ENCODE peak calls at places on chromosome 22, in eight cellular contexts. L is hepatocyte, T is NB4, J is stomach, K is upper lobe of left lung, Y is foreskin fibroblast, A is HFF-Myc, D is adrenal gland. G is an unnamed sample.

GRCh38 chr22:36301384-36301828 is 48.5 kb downstream of the APOL1 start:
- DNase-seq in Y (peak), L (peak), D (peak), T (peak), A (peak), K (peak), J (peak), G (no peak)

GRCh38 chr22:45014658-45015057 is 4.9 kb upstream of the PHF21B start:
- DNase-seq in L (no peak), K (no peak), A (no peak), J (no peak), Y (no peak), D (no peak), T (no peak), G (no peak)

GRCh38 chr22:43999378-43999777 is 24.7 kb upstream of the PARVB start:
- DNase-seq in T (no peak), D (no peak), Y (no peak), A (no peak), J (no peak), K (no peak), L (no peak), G (no peak)

GRCh38 chr22:45207981-45208664 is 32.6 kb downstream of the KIAA0930 start:
- DNase-seq in K (no peak), Y (peak), L (peak), D (no peak), A (peak), T (no peak), J (no peak), G (no peak)

GRCh38 chr22:35538801-35539321 is 1.8 kb upstream of the RASD2 start:
- DNase-seq in A (no peak), L (no peak), K (no peak), J (no peak), D (peak), Y (no peak), T (peak), G (no peak)

GRCh38 chr22:48102581-48102980 is 1340.1 kb downstream of the TBC1D22A start:
- DNase-seq in J (peak), T (no peak), D (no peak), A (no peak), Y (no peak), L (no peak), K (no peak), G (no peak)

GRCh38 chr22:39490966-39491680 is 11.0 kb upstream of the MIEF1 start:
- DNase-seq in D (no peak), J (no peak), T (no peak), A (no peak), Y (no peak), K (no peak), L (no peak), G (no peak)

GRCh38 chr22:44892243-44892642 is 117.6 kb downstream of the PHF21B start:
- DNase-seq in A (no peak), D (no peak), J (no peak), K (no peak), Y (no peak), T (no peak), L (no peak), G (no peak)

GRCh38 chr22:35397095-35397904 is 2.6 kb upstream of the MCM5 start:
- DNase-seq in T (peak), L (peak), A (no peak), D (no peak), Y (no peak), J (no peak), K (no peak), G (no peak)

GRCh38 chr22:24231706-24232105 is 13.2 kb downstream of the GGT5 start:
- DNase-seq in A (no peak), Y (no peak), T (no peak), D (no peak), J (no peak), K (no peak), L (no peak), G (no peak)

GRCh38 chr22:26194313-26194712 is 25.1 kb downstream of the SEZ6L start:
- DNase-seq in J (no peak), D (no peak), L (no peak), T (no peak), Y (no peak), K (no peak), A (no peak), G (no peak)

GRCh38 chr22:35684270-35684700 is 33.4 kb upstream of the APOL5 start:
- DNase-seq in L (peak), K (no peak), Y (peak), J (no peak), D (no peak), A (no peak), T (peak), G (no peak)

GRCh38 chr22:33573479-33573878 is 346.8 kb downstream of the LARGE1 start:
- DNase-seq in Y (no peak), J (no peak), L (peak), K (no peak), D (no peak), T (no peak), A (no peak), G (no peak)

GRCh38 chr22:26763633-26764295 is 106.4 kb downstream of the MIAT start:
- DNase-seq in K (peak), A (peak), J (no peak), Y (peak), L (peak), D (no peak), T (no peak), G (no peak)

GRCh38 chr22:39967103-39967829 is 7.1 kb downstream of the TMA7B start:
- DNase-seq in K (no peak), Y (peak), T (no peak), L (peak), D (no peak), J (no peak), A (no peak), G (no peak)

GRCh38 chr22:27784099-27784446 is 17.5 kb downstream of the MN1 start:
- DNase-seq in A (no peak), J (no peak), Y (no peak), T (no peak), L (no peak), D (no peak), K (peak), G (no peak)

GRCh38 chr22:49068861-49069260 is 758.8 kb downstream of the BRD1 start:
- DNase-seq in A (no peak), Y (no peak), K (no peak), D (no peak), T (no peak), J (no peak), L (no peak), G (no peak)

GRCh38 chr22:44399906-44400762 is 87.4 kb upstream of the SHISAL1 start:
- DNase-seq in D (no peak), L (no peak), A (no peak), K (no peak), T (no peak), Y (no peak), J (peak), G (no peak)

GRCh38 chr22:39623603-39624500 is 53.3 kb downstream of the CACNA1I start:
- DNase-seq in J (no peak), D (no peak), K (no peak), T (no peak), A (no peak), L (no peak), Y (no peak), G (no peak)

GRCh38 chr22:25475554-25476022 is 88.9 kb upstream of the GRK3 start:
- DNase-seq in D (peak), Y (peak), K (no peak), A (peak), J (no peak), T (no peak), L (peak), G (no peak)

GRCh38 chr22:32801436-32802290 is at the start of gene TIMP3:
- DNase-seq in A (peak), L (peak), J (peak), K (peak), Y (peak), D (peak), T (peak), G (no peak)

GRCh38 chr22:31148953-31149627 is 8.8 kb upstream of the PLA2G3 start:
- DNase-seq in J (peak), Y (peak), D (peak), A (no peak), T (peak), L (peak), K (no peak), G (no peak)
- TF ChIP-seq CTCF in J (peak), Y (peak), D (peak), A (peak), T (peak), L (peak), K (peak), G (peak)

DNA sequence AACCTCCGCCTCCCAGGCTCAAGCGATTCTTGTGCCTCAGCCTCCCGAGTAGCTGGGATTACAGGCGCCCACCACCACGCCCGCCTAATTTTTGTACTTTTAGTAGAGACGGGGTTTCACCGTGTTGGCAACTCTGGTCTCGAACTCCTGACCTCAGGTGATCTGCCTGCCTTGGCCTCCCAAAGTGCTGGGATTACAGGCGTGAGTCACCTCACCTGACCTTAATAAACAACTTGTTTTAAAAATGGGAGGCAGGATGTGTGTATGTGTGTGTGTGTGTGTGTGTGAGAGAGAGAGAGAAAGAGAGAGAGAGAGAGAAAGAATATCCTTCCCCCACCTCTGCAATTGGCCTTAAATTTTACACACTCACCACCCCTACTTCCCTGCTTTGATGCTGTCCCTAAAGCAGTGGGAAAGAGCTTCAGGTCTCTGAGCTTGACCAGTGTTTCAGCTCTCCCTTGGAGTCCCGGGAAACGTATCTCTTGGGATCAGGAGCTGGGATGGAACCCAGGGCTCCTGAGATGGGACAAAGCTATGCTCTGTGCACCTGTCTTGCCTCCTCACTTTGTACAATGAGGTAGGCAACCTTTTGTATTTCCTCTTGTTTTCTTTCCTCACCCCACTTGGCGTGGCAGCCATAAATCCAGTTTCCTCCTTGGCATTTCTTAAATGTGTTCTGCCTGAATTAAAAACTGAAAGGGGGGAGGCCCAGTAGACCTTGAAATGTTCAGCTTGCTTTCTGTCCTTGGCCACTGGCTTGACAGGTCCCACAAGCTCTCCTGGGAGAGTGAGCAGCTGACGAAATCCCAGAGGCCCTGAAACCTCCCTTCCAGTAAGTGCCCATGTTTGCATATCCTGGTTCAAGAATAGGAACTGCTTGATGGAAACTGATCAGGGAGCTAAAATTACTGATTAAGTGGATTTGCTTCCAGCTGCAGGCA is 17.8 kb upstream of the XBP1 start:
- DNase-seq in T (peak), A (no peak), Y (no peak), K (no peak), L (peak), D (peak), J (peak), G (no peak)
- H3K4me3 ChIP-seq in T (no peak), A (no peak), Y (no peak), K (no peak), L (no peak), D (no peak), J (no peak), G (no peak)

GRCh38 chr22:17201285-17201945 is 17.8 kb downstream of the ADA2 start:
- DNase-seq in D (no peak), K (no peak), J (no peak), Y (no peak), A (no peak), T (peak), L (peak), G (no peak)
- TF ChIP-seq CTCF in D (no peak), K (no peak), J (no peak), Y (peak), A (peak), T (no peak), L (peak), G (no peak)

GRCh38 chr22:20268350-20269012 is 363 bp upstream of the RTN4R start:
- DNase-seq in A (no peak), T (peak), L (peak), K (peak), J (peak), D (peak), Y (peak), G (no peak)
- H3K4me3 ChIP-seq in A (no peak), T (no peak), L (no peak), K (no peak), J (peak), D (no peak), Y (no peak), G (no peak)

GRCh38 chr22:50500452-50500851 is 7.0 kb downstream of the LMF2 start:
- DNase-seq in A (no peak), D (peak), J (no peak), Y (no peak), K (no peak), T (no peak), L (peak), G (no peak)

GRCh38 chr22:50502628-50503474 is 4.7 kb downstream of the LMF2 start:
- DNase-seq in K (peak), A (no peak), J (no peak), T (no peak), D (no peak), Y (no peak), L (peak), G (no peak)

GRCh38 chr22:50502096-50502495 is 5.4 kb downstream of the LMF2 start:
- DNase-seq in A (no peak), J (no peak), T (no peak), D (no peak), Y (no peak), K (no peak), L (no peak), G (no peak)

GRCh38 chr22:50497093-50497492 is 10.4 kb downstream of the LMF2 start:
- DNase-seq in A (no peak), K (no peak), D (no peak), Y (no peak), L (no peak), T (no peak), J (no peak), G (no peak)

DNA sequence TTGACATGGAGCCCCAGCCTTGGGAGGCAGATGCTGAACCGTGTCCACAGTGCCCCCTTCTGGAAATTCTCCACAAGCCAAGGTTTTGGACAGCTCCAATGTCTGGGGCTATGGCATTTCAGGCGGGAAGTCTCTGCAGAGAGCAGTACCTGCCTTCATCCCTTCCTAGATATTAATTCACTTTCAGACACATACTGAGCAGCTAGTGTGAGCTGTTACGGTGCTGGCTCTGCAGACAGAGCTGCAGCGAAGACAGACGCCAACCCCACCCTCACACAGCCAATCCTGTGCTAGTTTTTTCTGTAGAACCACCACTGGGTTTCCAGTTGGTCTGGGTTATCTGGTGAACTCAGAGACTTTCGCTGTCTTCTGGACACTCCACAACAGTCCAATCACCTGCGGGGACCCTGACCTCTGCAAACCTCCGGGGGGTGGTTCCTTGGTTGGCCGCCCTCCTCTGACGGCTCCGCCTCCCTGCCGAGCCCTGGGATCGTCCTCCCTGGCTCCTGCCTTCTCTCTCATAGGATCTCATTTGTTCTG is 9.1 kb downstream of the LMF2 start:
- DNase-seq in D (peak), Y (peak), K (no peak), A (peak), T (peak), J (peak), L (peak), G (no peak)
- TF ChIP-seq CTCF in D (peak), Y (peak), K (peak), A (peak), T (peak), J (peak), L (peak), G (peak)

GRCh38 chr22:37397246-37397645 is 30.0 kb downstream of the ELFN2 start:
- DNase-seq in T (no peak), A (no peak), Y (no peak), J (no peak), L (no peak), D (no peak), K (peak), G (no peak)
- H3K4me3 ChIP-seq in T (no peak), A (no peak), Y (no peak), J (no peak), L (no peak), D (no peak), K (no peak), G (no peak)

GRCh38 chr22:46579751-46580449 is 40.3 kb upstream of the GRAMD4 start:
- DNase-seq in K (no peak), A (no peak), Y (no peak), J (no peak), L (peak), D (peak), T (peak), G (no peak)

GRCh38 chr22:46577361-46578249 is 40.2 kb upstream of the CELSR1 start:
- DNase-seq in T (peak), L (peak), J (no peak), K (peak), D (peak), Y (no peak), A (no peak), G (no peak)

GRCh38 chr22:46578824-46579561 is 41.2 kb upstream of the GRAMD4 start:
- DNase-seq in J (peak), Y (peak), D (peak), A (no peak), T (peak), L (peak), K (peak), G (no peak)

GRCh38 chr22:46576556-46577351 is 39.3 kb upstream of the CELSR1 start:
- DNase-seq in J (peak), L (peak), D (peak), A (no peak), T (peak), Y (peak), K (peak), G (no peak)

DNA sequence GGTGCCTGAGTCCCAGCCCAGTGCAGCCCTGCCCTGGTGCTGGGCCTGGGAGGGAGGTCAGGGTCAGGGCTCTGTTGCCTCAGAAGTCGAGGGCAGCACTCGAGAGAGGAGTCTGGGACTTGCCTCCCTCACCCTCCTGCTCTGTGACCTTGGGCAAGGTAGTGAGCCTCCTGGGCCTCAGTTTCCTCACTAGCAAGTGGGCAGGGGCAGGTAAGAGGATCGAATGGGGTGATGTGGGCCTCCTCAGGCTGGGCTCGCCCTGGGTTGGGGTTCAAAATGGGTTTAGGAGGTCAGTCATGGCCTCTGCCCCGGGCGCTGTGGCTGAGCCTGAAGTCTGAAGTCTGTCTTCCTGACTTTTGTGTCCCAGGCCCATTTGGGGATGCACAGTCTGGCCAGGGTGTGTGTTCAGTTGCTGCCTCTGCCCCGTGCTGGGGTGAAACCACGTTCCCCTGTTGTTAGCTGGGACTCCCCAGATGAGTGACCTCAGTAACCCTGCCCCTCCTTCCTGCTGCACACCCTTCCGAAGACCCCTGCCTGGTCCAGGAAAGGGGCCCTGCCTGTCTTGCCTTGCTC is 40.9 kb upstream of the CELSR1 start:
- DNase-seq in T (peak), Y (no peak), D (peak), K (no peak), L (peak), J (no peak), A (no peak), G (no peak)
- TF ChIP-seq CTCF in T (no peak), Y (no peak), D (no peak), K (no peak), L (no peak), J (no peak), A (no peak), G (no peak)

DNA sequence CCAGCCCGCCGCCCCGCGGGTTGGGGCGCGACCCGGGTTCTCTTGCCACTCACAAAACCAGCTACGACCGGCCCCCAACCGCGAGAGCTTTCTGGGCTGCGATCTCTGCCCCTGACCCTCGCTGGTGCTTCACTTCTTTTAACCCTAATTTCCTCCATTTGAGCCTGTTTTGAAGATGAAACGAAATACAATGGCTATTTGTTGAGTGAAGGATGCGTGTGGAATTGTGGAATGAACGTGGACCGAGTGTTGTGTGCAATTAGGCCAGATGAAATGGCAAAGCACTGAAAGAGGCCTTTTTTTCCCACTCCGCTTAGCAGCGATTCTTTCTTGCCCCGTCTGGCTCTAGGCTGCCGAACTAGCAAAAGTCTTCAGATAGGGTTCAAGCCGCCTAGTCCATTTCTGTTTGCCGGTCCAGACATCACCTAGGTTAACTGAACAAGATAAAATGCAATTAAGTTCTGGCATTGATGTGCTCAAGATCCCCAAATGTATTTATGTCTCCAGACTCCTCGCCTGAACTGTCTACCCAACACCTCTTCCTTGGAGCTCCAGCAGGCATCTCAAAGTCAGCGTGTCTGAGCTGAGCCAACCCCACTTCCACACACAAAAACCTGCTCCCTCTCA is 438 bp upstream of the TMEM184B start:
- DNase-seq in D (no peak), Y (no peak), T (no peak), K (no peak), J (no peak), A (no peak), L (no peak), G (no peak)
- H3K4me3 ChIP-seq in D (peak), Y (peak), T (peak), K (peak), J (peak), A (peak), L (peak), G (peak)